ENCODE peak calls at places on chromosomes 2 and 18, in four cellular contexts. One of them, this sample, is unnamed.

GRCh38 chr2:146986161-146986560 is 858.7 kb upstream of the ACVR2A start:
- DNase-seq in K562: no peak
- DNase-seq in HepG2: no peak
- DNase-seq in GM12878: peak
- DNase-seq in this sample: no peak

GRCh38 chr2:216855614-216856013 is 4.2 kb downstream of the TNP1 start:
- DNase-seq in K562: no peak
- DNase-seq in HepG2: no peak
- DNase-seq in GM12878: no peak
- DNase-seq in this sample: no peak

GRCh38 chr18:512957-513356 is 12.5 kb upstream of the COLEC12 start:
- DNase-seq in K562: no peak
- DNase-seq in HepG2: no peak
- DNase-seq in GM12878: no peak
- DNase-seq in this sample: no peak

GRCh38 chr2:43133336-43133707 is 93.1 kb downstream of the ZFP36L2 start:
- DNase-seq in K562: no peak
- DNase-seq in HepG2: no peak
- DNase-seq in GM12878: no peak
- DNase-seq in this sample: no peak

GRCh38 chr2:68721482-68722071 is 13.0 kb upstream of the ARHGAP25 start:
- DNase-seq in K562: no peak
- DNase-seq in HepG2: no peak
- DNase-seq in GM12878: no peak
- DNase-seq in this sample: no peak

GRCh38 chr2:46852598-46852997 is 63.0 kb downstream of the MCFD2 start:
- DNase-seq in K562: no peak
- DNase-seq in HepG2: no peak
- DNase-seq in GM12878: no peak
- DNase-seq in this sample: no peak

GRCh38 chr2:2842466-2842865 is 511.4 kb upstream of the MYT1L start:
- DNase-seq in K562: no peak
- DNase-seq in HepG2: no peak
- DNase-seq in GM12878: no peak
- DNase-seq in this sample: no peak

GRCh38 chr2:65790676-65790935 is 358.2 kb upstream of the SPRED2 start:
- DNase-seq in K562: no peak
- DNase-seq in HepG2: no peak
- DNase-seq in GM12878: no peak
- DNase-seq in this sample: no peak

GRCh38 chr2:168237741-168238140 is 9.7 kb downstream of the STK39 start:
- DNase-seq in K562: no peak
- DNase-seq in HepG2: no peak
- DNase-seq in GM12878: no peak
- DNase-seq in this sample: no peak

GRCh38 chr2:37570773-37571570 is 100.5 kb downstream of the CDC42EP3 start:
- DNase-seq in K562: no peak
- DNase-seq in HepG2: no peak
- DNase-seq in GM12878: peak
- DNase-seq in this sample: no peak
- TF ChIP-seq TARDBP in K562: no peak
- TF ChIP-seq TARDBP in HepG2: no peak
- TF ChIP-seq TARDBP in GM12878: no peak
- TF ChIP-seq TARDBP in this sample: no peak

GRCh38 chr2:54640834-54641540 is 82.5 kb upstream of the EML6 start:
- DNase-seq in K562: no peak
- DNase-seq in HepG2: no peak
- DNase-seq in GM12878: no peak
- DNase-seq in this sample: no peak
- TF ChIP-seq SP1 in K562: no peak
- TF ChIP-seq SP1 in HepG2: no peak
- TF ChIP-seq SP1 in GM12878: no peak
- TF ChIP-seq SP1 in this sample: no peak

GRCh38 chr2:239629936-239630617 is 229.3 kb upstream of the HDAC4 start:
- DNase-seq in K562: no peak
- DNase-seq in HepG2: no peak
- DNase-seq in GM12878: no peak
- DNase-seq in this sample: no peak
- TF ChIP-seq TARDBP in K562: no peak
- TF ChIP-seq TARDBP in HepG2: no peak
- TF ChIP-seq TARDBP in GM12878: no peak
- TF ChIP-seq TARDBP in this sample: no peak

GRCh38 chr2:84497285-84497684 is 19.0 kb upstream of the DNAH6 start:
- DNase-seq in K562: no peak
- DNase-seq in HepG2: no peak
- DNase-seq in GM12878: no peak
- DNase-seq in this sample: no peak

GRCh38 chr2:84496386-84496785 is 19.9 kb upstream of the DNAH6 start:
- DNase-seq in K562: no peak
- DNase-seq in HepG2: no peak
- DNase-seq in GM12878: no peak
- DNase-seq in this sample: no peak

GRCh38 chr2:84495539-84496146 is 20.7 kb upstream of the DNAH6 start:
- DNase-seq in K562: peak
- DNase-seq in HepG2: peak
- DNase-seq in GM12878: no peak
- DNase-seq in this sample: peak

GRCh38 chr2:84494070-84494469 is 22.2 kb upstream of the DNAH6 start:
- DNase-seq in K562: no peak
- DNase-seq in HepG2: no peak
- DNase-seq in GM12878: no peak
- DNase-seq in this sample: no peak

GRCh38 chr2:84498150-84498799 is 18.0 kb upstream of the DNAH6 start:
- DNase-seq in K562: no peak
- DNase-seq in HepG2: no peak
- DNase-seq in GM12878: no peak
- DNase-seq in this sample: no peak
- TF ChIP-seq SP1 in K562: no peak
- TF ChIP-seq SP1 in HepG2: no peak
- TF ChIP-seq SP1 in GM12878: no peak
- TF ChIP-seq SP1 in this sample: no peak

DNA sequence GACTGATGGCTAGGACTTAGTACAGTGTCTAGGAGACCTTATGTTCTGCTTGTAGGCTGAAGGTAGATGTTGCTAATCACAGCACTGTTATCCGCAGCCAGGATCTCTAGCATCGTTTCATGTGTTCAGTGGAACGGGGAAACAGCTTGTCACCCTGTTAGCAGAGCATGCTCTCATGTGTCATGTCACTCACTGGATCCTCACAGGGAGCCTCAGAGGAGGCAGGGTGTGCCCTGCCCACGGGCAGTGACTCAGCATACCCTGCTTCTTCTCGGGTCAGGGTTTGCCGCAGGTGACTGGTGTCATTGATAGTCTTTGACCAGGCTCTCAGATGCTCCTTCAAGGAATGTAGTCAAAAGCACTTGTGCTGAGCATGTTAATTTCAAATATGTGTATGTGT is 44.4 kb downstream of the RPIA start:
- DNase-seq in K562: peak
- DNase-seq in HepG2: no peak
- DNase-seq in GM12878: no peak
- DNase-seq in this sample: no peak
- TF ChIP-seq TARDBP in K562: no peak
- TF ChIP-seq TARDBP in HepG2: no peak
- TF ChIP-seq TARDBP in GM12878: no peak
- TF ChIP-seq TARDBP in this sample: no peak

GRCh38 chr18:76484749-76485387 is 10.2 kb downstream of the ZNF516 start:
- DNase-seq in K562: no peak
- DNase-seq in HepG2: no peak
- DNase-seq in GM12878: no peak
- DNase-seq in this sample: no peak

GRCh38 chr18:76487076-76487475 is 8.0 kb downstream of the ZNF516 start:
- DNase-seq in K562: no peak
- DNase-seq in HepG2: no peak
- DNase-seq in GM12878: no peak
- DNase-seq in this sample: no peak

GRCh38 chr18:76486600-76486999 is 8.4 kb downstream of the ZNF516 start:
- DNase-seq in K562: no peak
- DNase-seq in HepG2: no peak
- DNase-seq in GM12878: no peak
- DNase-seq in this sample: no peak

GRCh38 chr18:76487782-76488181 is 7.3 kb downstream of the ZNF516 start:
- DNase-seq in K562: no peak
- DNase-seq in HepG2: no peak
- DNase-seq in GM12878: no peak
- DNase-seq in this sample: no peak

GRCh38 chr18:76486029-76486428 is 9.0 kb downstream of the ZNF516 start:
- DNase-seq in K562: no peak
- DNase-seq in HepG2: no peak
- DNase-seq in GM12878: no peak
- DNase-seq in this sample: no peak
- TF ChIP-seq SP1 in K562: no peak
- TF ChIP-seq SP1 in HepG2: no peak
- TF ChIP-seq SP1 in GM12878: no peak
- TF ChIP-seq SP1 in this sample: no peak

DNA sequence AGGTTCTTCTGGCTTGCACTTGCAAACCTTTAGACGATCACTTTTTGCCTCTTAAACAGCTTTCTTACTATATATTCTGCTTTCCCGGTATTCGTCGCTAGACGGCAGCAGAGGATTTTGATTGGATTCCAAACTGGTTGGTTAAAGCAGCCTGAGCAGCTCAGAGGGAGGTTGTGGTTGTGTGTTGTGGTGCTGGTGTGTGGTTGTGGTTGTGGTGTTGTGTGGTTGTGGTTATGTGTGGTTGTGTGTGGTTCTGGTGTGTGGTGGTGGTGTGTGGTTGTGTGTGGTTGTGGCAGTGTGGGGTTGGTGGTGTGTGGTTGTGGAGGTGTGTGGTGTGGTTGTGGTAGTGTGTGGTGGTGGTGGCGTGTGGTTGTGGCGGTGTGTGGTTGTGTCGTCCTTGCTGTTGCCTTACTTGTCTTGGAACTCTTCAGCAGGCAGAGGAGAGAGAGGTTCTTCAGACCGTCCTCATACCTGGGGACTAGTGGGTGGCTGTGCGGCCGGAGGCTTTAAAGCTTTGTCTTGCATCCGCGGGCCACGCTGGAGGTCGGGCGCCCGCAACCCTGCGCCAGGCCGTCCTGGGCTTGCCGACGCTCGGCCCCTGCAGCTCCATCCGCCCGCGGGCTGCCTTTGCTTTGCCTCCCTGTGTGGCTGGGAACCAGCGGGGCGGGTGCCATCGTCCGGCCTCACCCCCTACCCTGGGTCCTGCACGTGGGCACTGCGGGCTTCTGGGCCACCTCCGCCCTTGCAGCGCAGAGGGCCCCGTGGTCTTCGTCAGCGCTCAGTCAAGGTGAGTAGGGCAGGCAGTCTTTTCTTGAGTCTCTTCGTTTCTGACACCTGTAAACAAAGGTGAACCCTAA is 190.8 kb downstream of the ARHGAP28 start:
- DNase-seq in K562: peak
- DNase-seq in HepG2: peak
- DNase-seq in GM12878: no peak
- DNase-seq in this sample: peak
- TF ChIP-seq TARDBP in K562: no peak
- TF ChIP-seq TARDBP in HepG2: no peak
- TF ChIP-seq TARDBP in GM12878: no peak
- TF ChIP-seq TARDBP in this sample: no peak

GRCh38 chr2:160878622-160879021 is 281.6 kb upstream of the TANK start:
- DNase-seq in K562: no peak
- DNase-seq in HepG2: no peak
- DNase-seq in GM12878: no peak
- DNase-seq in this sample: no peak

GRCh38 chr2:160882906-160883305 is 277.3 kb upstream of the TANK start:
- DNase-seq in K562: no peak
- DNase-seq in HepG2: no peak
- DNase-seq in GM12878: no peak
- DNase-seq in this sample: no peak
- TF ChIP-seq SP1 in K562: no peak
- TF ChIP-seq SP1 in HepG2: no peak
- TF ChIP-seq SP1 in GM12878: no peak
- TF ChIP-seq SP1 in this sample: no peak

DNA sequence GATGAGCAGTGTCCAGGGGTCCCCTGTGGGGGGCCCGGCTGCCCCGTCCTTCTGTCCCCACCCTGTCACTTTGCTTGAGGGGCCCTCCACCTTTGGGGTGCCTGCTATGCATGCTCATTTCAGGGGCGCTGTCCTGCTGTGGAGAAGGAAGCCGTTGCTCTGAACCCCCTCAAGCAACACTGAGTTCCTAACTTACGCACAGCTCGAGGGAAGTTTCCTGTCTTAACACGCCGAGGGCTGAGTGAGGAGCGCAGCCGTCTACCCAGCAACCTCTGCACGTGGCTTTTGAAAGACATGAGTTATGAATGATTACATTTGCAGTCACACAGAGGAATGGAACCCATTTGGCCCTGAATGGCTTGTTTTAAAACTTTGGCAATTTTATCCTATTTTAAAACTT is 14.0 kb downstream of the RAMP1 start:
- DNase-seq in K562: no peak
- DNase-seq in HepG2: no peak
- DNase-seq in GM12878: no peak
- DNase-seq in this sample: no peak
- TF ChIP-seq TARDBP in K562: no peak
- TF ChIP-seq TARDBP in HepG2: no peak
- TF ChIP-seq TARDBP in GM12878: no peak
- TF ChIP-seq TARDBP in this sample: no peak